ENCODE peak calls at places on chromosome 5, in nine cellular contexts. I is spleen, L is WERI-Rb-1, B is astrocyte, N is left ventricle myocardium inferior, G is psoas muscle, A is heart right ventricle, Z is colonic mucosa, K is tibial nerve. W is an unnamed sample.

GRCh38 chr5:61866930-61867329 is 439.1 kb upstream of the KIF2A start:
- DNase-seq in I (no peak), L (no peak), B (peak), N (no peak), G (no peak), A (no peak), Z (no peak), K (no peak), W (no peak)

GRCh38 chr5:94288937-94289336 is 329.5 kb downstream of the KIAA0825 start:
- DNase-seq in I (no peak), L (no peak), B (peak), N (no peak), G (no peak), A (no peak), Z (no peak), K (no peak), W (no peak)

GRCh38 chr5:127080001-127080478 is 6.7 kb upstream of the C5orf63 start:
- DNase-seq in I (no peak), L (peak), B (no peak), N (no peak), G (no peak), A (no peak), Z (no peak), K (no peak), W (no peak)

GRCh38 chr5:131218392-131218791 is 45.5 kb upstream of the CDC42SE2 start:
- DNase-seq in I (no peak), L (no peak), B (peak), N (no peak), G (no peak), A (no peak), Z (no peak), K (no peak), W (no peak)

GRCh38 chr5:16548115-16548514 is 68.7 kb downstream of the RETREG1 start:
- DNase-seq in I (no peak), L (no peak), B (no peak), N (no peak), G (no peak), A (no peak), Z (no peak), K (no peak), W (no peak)

GRCh38 chr5:61053937-61054336 is 108.3 kb downstream of the SMIM15 start:
- DNase-seq in I (no peak), L (no peak), B (peak), N (no peak), G (no peak), A (no peak), Z (no peak), K (no peak), W (no peak)

GRCh38 chr5:16791036-16791705 is 144.9 kb downstream of the MYO10 start:
- DNase-seq in I (no peak), L (no peak), B (peak), N (no peak), G (no peak), A (no peak), Z (peak), K (peak), W (no peak)

GRCh38 chr5:78908173-78908901 is 76.8 kb downstream of the ARSB start:
- DNase-seq in I (no peak), L (peak), B (peak), N (peak), G (peak), A (peak), Z (peak), K (peak), W (peak)

GRCh38 chr5:156824800-156825199 is 25.3 kb upstream of the PPP1R2B start:
- DNase-seq in I (no peak), L (peak), B (peak), N (no peak), G (no peak), A (no peak), Z (no peak), K (no peak), W (no peak)

GRCh38 chr5:94276751-94277150 is 341.7 kb downstream of the KIAA0825 start:
- DNase-seq in I (no peak), L (no peak), B (no peak), N (no peak), G (no peak), A (no peak), Z (no peak), K (no peak), W (no peak)

GRCh38 chr5:123665822-123666371 is 153.9 kb downstream of the CSNK1G3 start:
- DNase-seq in I (no peak), L (no peak), B (no peak), N (no peak), G (no peak), A (no peak), Z (no peak), K (no peak), W (no peak)

GRCh38 chr5:125484272-125485002 is 738.0 kb upstream of the ZNF608 start:
- DNase-seq in I (no peak), L (no peak), B (peak), N (peak), G (peak), A (peak), Z (peak), K (peak), W (peak)

GRCh38 chr5:79081779-79082178 is 12.2 kb downstream of the BHMT2 start:
- DNase-seq in I (no peak), L (no peak), B (no peak), N (no peak), G (no peak), A (no peak), Z (no peak), K (no peak), W (no peak)

GRCh38 chr5:139569276-139569955 is 8.3 kb downstream of the UBE2D2 start:
- DNase-seq in I (peak), L (no peak), B (peak), N (no peak), G (no peak), A (no peak), Z (no peak), K (no peak), W (no peak)

GRCh38 chr5:179146277-179146676 is 86.1 kb downstream of the ZNF354C start:
- DNase-seq in I (peak), L (no peak), B (no peak), N (no peak), G (no peak), A (no peak), Z (no peak), K (no peak), W (peak)

DNA sequence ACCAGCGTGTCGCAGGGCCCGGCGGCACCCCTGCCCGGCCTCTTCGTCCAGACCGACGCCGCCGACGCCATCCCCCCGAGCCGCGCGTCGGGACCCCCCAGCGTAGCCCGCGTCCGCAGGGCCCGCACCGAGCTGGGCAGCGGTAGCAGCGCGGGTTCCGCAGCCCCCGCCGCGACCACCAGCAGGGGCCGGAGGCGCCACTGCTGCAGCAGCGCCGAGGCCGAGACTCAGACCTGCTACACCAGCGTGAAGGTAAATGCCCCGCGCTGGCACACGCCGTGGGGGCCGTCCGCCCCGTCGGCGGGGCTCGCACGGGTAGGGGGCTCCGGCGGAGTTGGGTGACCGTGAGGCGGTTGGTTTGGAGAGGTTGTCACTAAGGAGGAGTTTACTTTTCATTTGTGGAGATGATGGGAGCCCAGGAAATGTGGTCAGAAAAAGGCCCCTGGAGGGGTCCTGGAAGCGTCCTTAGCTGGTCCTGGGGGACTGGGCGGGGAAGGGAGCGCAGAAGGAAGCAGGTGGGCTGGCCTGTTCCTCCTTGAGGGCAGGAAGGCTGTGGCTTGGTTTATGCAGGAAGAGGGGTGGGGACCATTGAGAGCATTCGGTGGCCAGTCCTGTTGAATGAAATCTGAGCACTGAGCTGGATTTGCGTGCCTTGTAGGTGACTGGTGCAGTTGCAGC is 672 bp downstream of the PDE8B start:
- DNase-seq in I (no peak), L (no peak), B (no peak), N (no peak), G (no peak), A (no peak), Z (no peak), K (no peak), W (no peak)
- H3K4me3 ChIP-seq in I (peak), L (peak), B (peak), N (peak), G (peak), A (peak), Z (peak), K (peak), W (peak)

GRCh38 chr5:147344861-147345260 is 110.0 kb downstream of the STK32A start:
- DNase-seq in I (no peak), L (no peak), B (no peak), N (no peak), G (no peak), A (no peak), Z (no peak), K (no peak), W (no peak)

GRCh38 chr5:147341382-147341781 is 106.6 kb downstream of the STK32A start:
- DNase-seq in I (no peak), L (no peak), B (no peak), N (no peak), G (no peak), A (no peak), Z (no peak), K (no peak), W (no peak)

GRCh38 chr5:147348046-147348445 is 113.2 kb downstream of the STK32A start:
- DNase-seq in I (no peak), L (no peak), B (peak), N (no peak), G (no peak), A (no peak), Z (no peak), K (no peak), W (no peak)

GRCh38 chr5:147349241-147349640 is 114.4 kb downstream of the STK32A start:
- DNase-seq in I (no peak), L (no peak), B (no peak), N (no peak), G (no peak), A (no peak), Z (no peak), K (no peak), W (no peak)

DNA sequence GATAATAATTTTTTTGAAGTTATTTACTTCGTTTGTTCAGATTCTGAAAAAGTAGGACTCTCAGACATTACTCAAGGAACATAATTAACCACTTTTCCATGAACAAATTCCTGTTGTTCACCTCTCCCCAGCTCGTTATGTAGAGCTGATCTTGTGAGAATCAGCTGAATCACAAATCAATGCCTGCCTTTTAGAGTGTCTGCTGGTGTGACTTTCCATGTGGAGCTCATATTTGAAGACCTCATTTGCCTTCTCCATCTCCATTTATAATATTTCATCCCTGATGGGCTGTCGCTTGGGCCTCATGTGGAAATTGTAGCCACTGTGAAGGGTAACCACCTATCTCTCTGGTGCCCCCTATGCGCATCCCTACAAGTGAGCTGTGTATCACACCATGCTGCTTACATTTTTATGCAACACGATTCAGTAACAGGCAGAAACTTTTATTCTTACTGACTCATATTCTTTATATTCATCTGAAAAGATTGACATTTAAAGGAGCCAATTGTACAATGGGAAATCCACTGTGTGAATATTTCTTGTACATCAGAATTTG is 111.3 kb downstream of the STK32A start:
- DNase-seq in I (no peak), L (no peak), B (no peak), N (no peak), G (no peak), A (no peak), Z (no peak), K (no peak), W (no peak)
- TF ChIP-seq CTCF in I (no peak), L (peak), B (no peak), N (no peak), G (no peak), A (no peak), Z (no peak), K (no peak), W (no peak)

DNA sequence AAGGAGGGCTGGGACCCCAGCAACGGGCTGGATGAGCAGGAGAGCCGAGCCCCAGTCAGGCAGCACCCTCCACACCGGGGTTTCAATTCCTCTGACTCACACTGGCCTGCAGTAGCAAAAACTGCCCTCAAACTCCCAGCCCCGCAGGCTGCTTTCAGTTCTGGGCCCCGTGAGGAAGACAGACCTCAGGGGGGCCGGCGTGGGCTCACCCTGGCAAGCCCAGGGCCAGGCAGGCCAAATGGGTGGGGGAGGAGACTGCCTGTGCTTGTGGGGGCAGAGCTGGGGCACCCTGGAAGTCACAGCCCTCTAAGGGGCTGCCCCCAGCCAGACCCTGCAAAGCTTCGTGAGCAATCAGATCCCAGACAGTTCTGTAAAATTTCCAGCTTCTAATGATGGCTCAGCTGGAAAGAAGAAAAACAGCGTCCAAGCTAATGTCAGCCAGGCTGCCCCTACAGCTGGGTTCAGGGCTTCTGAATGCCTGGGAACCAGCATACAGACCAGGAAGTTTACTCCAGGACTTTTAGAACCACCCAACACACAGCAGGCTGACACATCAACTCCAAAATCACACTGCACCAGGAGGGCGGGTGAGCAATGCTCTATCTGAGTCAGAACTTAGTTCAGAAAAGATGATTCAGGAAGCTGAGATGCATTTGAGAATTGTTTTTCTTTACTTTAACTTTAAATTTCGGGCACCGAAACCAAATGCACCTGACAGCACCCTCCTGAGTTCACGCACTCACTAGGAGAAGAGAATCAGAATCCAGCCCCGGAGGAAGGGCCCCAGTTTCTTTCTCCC is 34.7 kb downstream of the LPCAT1 start:
- DNase-seq in I (no peak), L (no peak), B (peak), N (no peak), G (no peak), A (no peak), Z (peak), K (no peak), W (no peak)
- H3K27ac ChIP-seq in I (peak), L (no peak), B (peak), N (no peak), G (no peak), A (no peak), Z (peak), K (no peak), W (no peak)

DNA sequence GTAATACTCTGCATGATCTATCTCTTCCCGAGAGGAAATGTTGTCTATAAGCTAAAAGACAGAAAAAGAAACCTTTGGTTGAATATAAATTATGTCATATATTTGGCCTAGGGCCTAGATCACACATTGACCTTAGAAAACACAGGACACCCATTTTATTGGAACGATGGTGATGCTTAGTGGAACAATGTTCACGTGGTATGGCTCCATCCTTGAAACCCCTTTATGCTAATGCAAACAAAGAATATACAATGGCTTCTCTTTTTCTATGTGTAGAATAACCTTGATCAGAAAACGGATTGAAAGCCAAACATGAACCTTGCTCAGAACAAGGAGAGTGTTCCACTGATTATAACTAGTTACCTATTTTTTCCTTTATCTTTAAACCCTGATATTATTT is 24.5 kb downstream of the MRPS27 start:
- DNase-seq in I (no peak), L (no peak), B (no peak), N (no peak), G (no peak), A (no peak), Z (no peak), K (no peak), W (no peak)
- H3K4me3 ChIP-seq in I (no peak), L (no peak), B (no peak), N (no peak), G (no peak), A (no peak), Z (no peak), K (no peak), W (no peak)

GRCh38 chr5:13773652-13774051 is 170.8 kb downstream of the DNAH5 start:
- DNase-seq in I (no peak), L (no peak), B (no peak), N (no peak), G (no peak), A (no peak), Z (no peak), K (no peak), W (no peak)
- TF ChIP-seq CTCF in I (no peak), L (no peak), B (no peak), N (no peak), G (no peak), A (no peak), Z (no peak), K (no peak), W (no peak)

W was measured in lower lobe of right lung.